ENCODE peak calls at places on chromosomes 1 and 21, in seven cellular contexts. B is caudate nucleus, U is SHP77 treated with DMSO at 0.1 percent for 48 hours, Z is ovary, Q is IMR-90, X is NCI-H510A treated with DMSO at 0.1 percent for 48 hours, M is RKO. S is an unnamed sample.

GRCh38 chr1:226980565-226981385 is 40.7 kb downstream of the COQ8A start:
- DNase-seq in Z (no peak), M (no peak), Q (no peak), X (no peak), U (no peak), B (no peak), S (no peak)

GRCh38 chr1:100585774-100586173 is 47.8 kb downstream of the GPR88 start:
- DNase-seq in U (no peak), M (no peak), Z (no peak), Q (peak), B (no peak), X (no peak), S (no peak)

GRCh38 chr1:245212221-245212710 is 57.5 kb downstream of the KIF26B start:
- DNase-seq in Z (no peak), U (no peak), B (no peak), X (no peak), M (no peak), Q (no peak), S (no peak)

GRCh38 chr1:115062542-115063004 is 26.7 kb downstream of the TSPAN2 start:
- DNase-seq in M (no peak), X (no peak), U (no peak), B (no peak), Z (no peak), Q (no peak), S (no peak)

GRCh38 chr1:36161656-36162531 is 5.9 kb downstream of the MAP7D1 start:
- DNase-seq in Q (no peak), M (no peak), X (no peak), B (peak), U (no peak), Z (no peak), S (no peak)

GRCh38 chr1:224735159-224735558 is 119.0 kb downstream of the CNIH3 start:
- DNase-seq in Z (no peak), U (no peak), Q (no peak), M (no peak), X (no peak), B (no peak), S (no peak)

GRCh38 chr1:237287876-237288517 is 246.0 kb downstream of the RYR2 start:
- DNase-seq in Q (no peak), M (no peak), X (peak), B (no peak), Z (peak), U (peak), S (no peak)

GRCh38 chr1:161099090-161099802 is 1.1 kb downstream of the KLHDC9 start:
- DNase-seq in U (no peak), B (no peak), Q (no peak), X (no peak), M (no peak), Z (no peak), S (no peak)

GRCh38 chr1:53966794-53967193 is 20.6 kb downstream of the LRRC42 start:
- DNase-seq in Q (no peak), M (no peak), U (no peak), X (no peak), B (no peak), Z (no peak), S (no peak)

GRCh38 chr21:42688226-42688840 is 34.9 kb downstream of the PDE9A start:
- DNase-seq in Z (no peak), X (no peak), M (no peak), U (no peak), B (no peak), Q (no peak), S (no peak)

GRCh38 chr1:152986578-152986977 is 2.7 kb downstream of the SPRR1A start:
- DNase-seq in M (no peak), B (no peak), U (no peak), X (no peak), Z (no peak), Q (no peak), S (no peak)

GRCh38 chr21:34722684-34723300 is 54.0 kb downstream of the CLIC6 start:
- DNase-seq in Z (no peak), B (no peak), X (no peak), U (no peak), Q (no peak), M (no peak), S (no peak)

GRCh38 chr1:4702927-4703326 is 48.5 kb downstream of the AJAP1 start:
- DNase-seq in Q (no peak), M (no peak), U (no peak), Z (no peak), X (peak), B (no peak), S (no peak)

GRCh38 chr21:14918542-14918941 is 146.3 kb downstream of the NRIP1 start:
- DNase-seq in M (no peak), Z (no peak), U (no peak), X (no peak), Q (no peak), B (no peak), S (no peak)

GRCh38 chr1:235077163-235077540 is 51.5 kb downstream of the TOMM20 start:
- DNase-seq in Q (no peak), M (no peak), Z (no peak), U (no peak), B (no peak), X (no peak), S (no peak)

GRCh38 chr1:27527223-27527856 is 37.4 kb upstream of the WASF2 start:
- DNase-seq in B (no peak), Z (peak), M (no peak), Q (peak), U (peak), X (peak), S (peak)

GRCh38 chr1:151612506-151613274 is 840 bp downstream of the SNX27 start:
- DNase-seq in Z (peak), Q (no peak), X (no peak), B (peak), U (no peak), M (peak), S (no peak)

GRCh38 chr21:26965567-26966359 is 1.1 kb downstream of the ADAMTS5 start:
- DNase-seq in B (no peak), Z (peak), Q (peak), X (no peak), M (no peak), U (no peak), S (peak)

GRCh38 chr1:198165927-198166647 is 9.3 kb downstream of the NEK7 start:
- DNase-seq in X (no peak), M (no peak), U (no peak), Z (no peak), B (no peak), Q (no peak), S (no peak)

GRCh38 chr1:151948506-151948905 is 39.2 kb upstream of the THEM4 start:
- DNase-seq in Q (no peak), Z (no peak), X (no peak), B (no peak), U (no peak), M (no peak), S (no peak)

GRCh38 chr1:221670081-221670480 is 71.8 kb downstream of the DUSP10 start:
- DNase-seq in B (no peak), X (no peak), M (no peak), Z (no peak), U (no peak), Q (no peak), S (no peak)

GRCh38 chr1:3564921-3565831 is 46.1 kb downstream of the MEGF6 start:
- DNase-seq in B (no peak), Z (no peak), M (no peak), U (no peak), Q (peak), X (no peak), S (peak)

GRCh38 chr1:182143154-182143657 is 81.7 kb upstream of the ZNF648 start:
- DNase-seq in X (peak), M (peak), B (peak), Z (peak), Q (peak), U (no peak), S (peak)

GRCh38 chr1:94552071-94552586 is 10.6 kb upstream of the F3 start:
- DNase-seq in Q (peak), M (no peak), Z (peak), B (no peak), X (no peak), U (peak), S (no peak)

GRCh38 chr1:29783501-29784275 is 547.4 kb downstream of the PTPRU start:
- DNase-seq in M (no peak), U (no peak), B (no peak), X (no peak), Z (no peak), Q (no peak), S (no peak)

GRCh38 chr1:72283204-72284083 is 1.1 kb upstream of the NEGR1 start:
- DNase-seq in X (peak), Z (peak), Q (peak), B (peak), M (no peak), U (peak), S (peak)

S was measured in NCI-H1930.